ENCODE peak calls at places on chromosomes 12 and 14, in four cellular contexts. Q is midbrain, M is fibroblast of pulmonary artery, Z is HT1080. X is an unnamed sample.

GRCh38 chr14:54906075-54906474 is 3.4 kb upstream of the GCH1 start:
- DNase-seq in M (no peak), Q (no peak), Z (no peak), X (no peak)

GRCh38 chr12:40775681-40776080 is 83.4 kb downstream of the CNTN1 start:
- DNase-seq in Q (no peak), Z (no peak), M (no peak), X (no peak)

GRCh38 chr12:24899503-24900098 is 49.3 kb downstream of the BCAT1 start:
- DNase-seq in Q (no peak), Z (no peak), M (no peak), X (no peak)

GRCh38 chr12:112904571-112904970 is 2.2 kb upstream of the OAS1 start:
- DNase-seq in Z (peak; percentile 22), M (peak; percentile 37), Q (no peak), X (no peak)

GRCh38 chr14:88245321-88245720 is 77.7 kb downstream of the KCNK10 start:
- DNase-seq in Q (no peak), M (no peak), Z (no peak), X (peak; percentile 19)

GRCh38 chr14:48963231-48963630 is 622.9 kb downstream of the RPS29 start:
- DNase-seq in Q (no peak), Z (no peak), M (no peak), X (no peak)

GRCh38 chr14:104253223-104253822 is 114.9 kb downstream of the KIF26A start:
- DNase-seq in Z (no peak), Q (no peak), M (no peak), X (no peak)

GRCh38 chr12:93002278-93003054 is 73.4 kb upstream of the EEA1 start:
- DNase-seq in M (peak; percentile 90), Q (no peak), Z (no peak), X (no peak)

GRCh38 chr12:124385219-124385969 is 90.5 kb downstream of the RFLNA start:
- DNase-seq in M (peak; percentile 74), Z (peak; percentile 90), Q (no peak), X (no peak)

GRCh38 chr12:51971679-51972423 is 20.4 kb downstream of the ACVR1B start:
- DNase-seq in M (peak; percentile 53), Z (no peak), Q (no peak), X (no peak)

GRCh38 chr14:23654231-23654630 is 18.1 kb downstream of the DHRS2 start:
- DNase-seq in Z (peak; percentile 49), Q (no peak), M (no peak), X (no peak)

GRCh38 chr12:2212971-2213869 is 160.4 kb downstream of the CACNA1C start:
- DNase-seq in Q (peak; percentile 53), Z (no peak), M (no peak), X (no peak)

GRCh38 chr12:45725631-45726593 is 3.6 kb upstream of the ARID2 start:
- DNase-seq in M (peak; percentile 54), Q (peak; percentile 73), Z (peak; percentile 46), X (no peak)